ENCODE peak calls at places on chromosomes 3 and 15, in eight cellular contexts. Z, D, E, J, Y, R, A and W are unnamed samples.

GRCh38 chr15:42503822-42504221 is 8.4 kb downstream of the SNAP23 start:
- DNase-seq in Z (no peak), D (no peak), E (no peak), J (no peak), Y (no peak), R (no peak), A (no peak), W (no peak)

GRCh38 chr15:58066042-58066867 is 744 bp upstream of the ALDH1A2 start:
- DNase-seq in Z (peak), D (no peak), E (peak), J (peak), Y (peak), R (peak), A (no peak), W (no peak)

GRCh38 chr3:143482106-143483088 is 362.8 kb downstream of the CHST2 start:
- DNase-seq in Z (no peak), D (no peak), E (no peak), J (no peak), Y (no peak), R (no peak), A (no peak), W (no peak)

GRCh38 chr15:44296625-44297524 is 8.4 kb downstream of the GOLM2 start:
- DNase-seq in Z (peak), D (no peak), E (no peak), J (no peak), Y (no peak), R (peak), A (no peak), W (no peak)

GRCh38 chr3:123688241-123688747 is 103.4 kb upstream of the HACD2 start:
- DNase-seq in Z (peak), D (no peak), E (no peak), J (no peak), Y (no peak), R (peak), A (no peak), W (peak)

GRCh38 chr15:60656491-60657284 is 177.7 kb upstream of the ICE2 start:
- DNase-seq in Z (no peak), D (no peak), E (no peak), J (no peak), Y (no peak), R (no peak), A (no peak), W (no peak)

GRCh38 chr3:36193448-36193847 is 186.9 kb upstream of the STAC start:
- DNase-seq in Z (no peak), D (no peak), E (no peak), J (no peak), Y (no peak), R (no peak), A (no peak), W (no peak)

GRCh38 chr3:106797461-106797860 is 579.8 kb upstream of the CCDC54 start:
- DNase-seq in Z (no peak), D (no peak), E (no peak), J (no peak), Y (no peak), R (no peak), A (no peak), W (no peak)

GRCh38 chr3:69997486-69998307 is 1.8 kb upstream of the SAMMSON start:
- DNase-seq in Z (no peak), D (no peak), E (no peak), J (no peak), Y (no peak), R (no peak), A (no peak), W (no peak)

GRCh38 chr15:70722266-70723123 is 40.9 kb downstream of the UACA start:
- DNase-seq in Z (peak), D (peak), E (no peak), J (no peak), Y (no peak), R (peak), A (no peak), W (no peak)

GRCh38 chr3:47850062-47850802 is 47.3 kb downstream of the DHX30 start:
- DNase-seq in Z (peak), D (no peak), E (no peak), J (no peak), Y (no peak), R (peak), A (no peak), W (no peak)

GRCh38 chr15:68487087-68487843 is 55.3 kb upstream of the ITGA11 start:
- DNase-seq in Z (peak), D (no peak), E (no peak), J (no peak), Y (no peak), R (peak), A (no peak), W (peak)

GRCh38 chr15:67865766-67866165 is 25.9 kb upstream of the RNU6-1 start:
- DNase-seq in Z (no peak), D (no peak), E (no peak), J (no peak), Y (no peak), R (no peak), A (no peak), W (no peak)

GRCh38 chr15:63947228-63947627 is 99.1 kb downstream of the DAPK2 start:
- DNase-seq in Z (no peak), D (no peak), E (no peak), J (no peak), Y (no peak), R (no peak), A (no peak), W (no peak)

GRCh38 chr15:53962646-53963561 is 15.3 kb upstream of the UNC13C start:
- DNase-seq in Z (peak), D (peak), E (peak), J (peak), Y (peak), R (no peak), A (no peak), W (no peak)

GRCh38 chr15:98241032-98241554 is 280.6 kb downstream of the ARRDC4 start:
- DNase-seq in Z (no peak), D (no peak), E (no peak), J (no peak), Y (no peak), R (no peak), A (no peak), W (no peak)

GRCh38 chr3:43733459-43734384 is 43.0 kb downstream of the ABHD5 start:
- DNase-seq in Z (no peak), D (no peak), E (no peak), J (no peak), Y (no peak), R (peak), A (no peak), W (peak)

GRCh38 chr3:34185301-34185700 is 386.9 kb downstream of the PDCD6IP start:
- DNase-seq in Z (no peak), D (no peak), E (no peak), J (no peak), Y (no peak), R (no peak), A (no peak), W (no peak)

GRCh38 chr3:64187065-64187959 is 38.0 kb downstream of the PRICKLE2 start:
- DNase-seq in Z (peak), D (no peak), E (no peak), J (no peak), Y (no peak), R (peak), A (no peak), W (peak)

GRCh38 chr15:87902772-87903388 is 353.7 kb downstream of the NTRK3 start:
- DNase-seq in Z (no peak), D (no peak), E (no peak), J (no peak), Y (no peak), R (no peak), A (no peak), W (no peak)

GRCh38 chr15:33284336-33284735 is 26.4 kb upstream of the RYR3 start:
- DNase-seq in Z (no peak), D (no peak), E (no peak), J (no peak), Y (no peak), R (no peak), A (no peak), W (no peak)

GRCh38 chr3:123880998-123881561 is 3.1 kb downstream of the MYLK start:
- DNase-seq in Z (peak), D (peak), E (peak), J (no peak), Y (no peak), R (peak), A (no peak), W (no peak)

GRCh38 chr3:137760341-137761098 is 3.6 kb upstream of the SOX14 start:
- DNase-seq in Z (no peak), D (no peak), E (peak), J (no peak), Y (no peak), R (no peak), A (no peak), W (no peak)

GRCh38 chr3:175469124-175469523 is 610.0 kb downstream of the NAALADL2 start:
- DNase-seq in Z (no peak), D (no peak), E (no peak), J (no peak), Y (no peak), R (no peak), A (no peak), W (no peak)

GRCh38 chr3:102525624-102526023 is 90.8 kb downstream of the ZPLD1 start:
- DNase-seq in Z (no peak), D (no peak), E (no peak), J (no peak), Y (no peak), R (no peak), A (no peak), W (no peak)

GRCh38 chr3:196216681-196217211 is 412 bp downstream of the SLC51A start:
- DNase-seq in Z (no peak), D (no peak), E (no peak), J (no peak), Y (no peak), R (no peak), A (no peak), W (no peak)

GRCh38 chr3:130709671-130710070 is 37.0 kb downstream of the PIK3R4 start:
- DNase-seq in Z (no peak), D (no peak), E (no peak), J (no peak), Y (no peak), R (peak), A (no peak), W (no peak)

GRCh38 chr3:65575376-65575840 is 463.3 kb downstream of the MAGI1 start:
- DNase-seq in Z (peak), D (no peak), E (no peak), J (no peak), Y (no peak), R (peak), A (no peak), W (peak)

GRCh38 chr3:69323941-69324340 is 61.9 kb downstream of the FRMD4B start:
- DNase-seq in Z (no peak), D (no peak), E (no peak), J (no peak), Y (no peak), R (no peak), A (no peak), W (no peak)

GRCh38 chr3:182258538-182259177 is 534.6 kb upstream of the ATP11B start:
- DNase-seq in Z (peak), D (peak), E (no peak), J (no peak), Y (no peak), R (no peak), A (no peak), W (peak)

GRCh38 chr3:141074529-141074928 is 23.4 kb downstream of the SPSB4 start:
- DNase-seq in Z (no peak), D (no peak), E (no peak), J (no peak), Y (no peak), R (no peak), A (no peak), W (no peak)

GRCh38 chr3:153145454-153145853 is 16.6 kb upstream of the RAP2B start:
- DNase-seq in Z (no peak), D (no peak), E (no peak), J (no peak), Y (no peak), R (no peak), A (no peak), W (no peak)

GRCh38 chr15:74179101-74179841 is 5.8 kb downstream of the ISLR start:
- DNase-seq in Z (peak), D (no peak), E (no peak), J (peak), Y (no peak), R (peak), A (no peak), W (peak)

GRCh38 chr3:37255990-37256308 is 81.6 kb upstream of the LRRFIP2 start:
- DNase-seq in Z (no peak), D (no peak), E (no peak), J (no peak), Y (no peak), R (no peak), A (no peak), W (no peak)

GRCh38 chr15:70451861-70452653 is 311.3 kb downstream of the UACA start:
- DNase-seq in Z (no peak), D (no peak), E (peak), J (no peak), Y (no peak), R (no peak), A (no peak), W (no peak)

GRCh38 chr15:61527836-61528589 is 298.9 kb upstream of the RORA start:
- DNase-seq in Z (no peak), D (peak), E (no peak), J (no peak), Y (no peak), R (no peak), A (no peak), W (no peak)

GRCh38 chr15:67799801-67800205 is 25.5 kb upstream of the SKOR1 start:
- DNase-seq in Z (no peak), D (no peak), E (no peak), J (no peak), Y (no peak), R (no peak), A (no peak), W (no peak)

GRCh38 chr3:61602466-61602865 is 41.1 kb downstream of the PTPRG start:
- DNase-seq in Z (no peak), D (no peak), E (no peak), J (no peak), Y (no peak), R (no peak), A (no peak), W (no peak)